ENCODE peak calls at places on chromosomes 6 and 20, in four cellular contexts. One of them, this sample, is unnamed. For H3K27me3 and H3K4me1, the result is how much of the 10 kb centered on the place peaks cover.

GRCh38 chr6:26216015-26216885 is 129.0 kb downstream of the HFE start:
- DNase-seq in colonic mucosa: peak
- DNase-seq in fibroblast of lung: peak
- DNase-seq in IMR-90: peak
- DNase-seq in this sample: peak

GRCh38 chr6:2857580-2858337 is 16.1 kb upstream of the SERPINB1 start:
- DNase-seq in colonic mucosa: no peak
- DNase-seq in fibroblast of lung: peak
- DNase-seq in IMR-90: peak
- DNase-seq in this sample: no peak

GRCh38 chr6:110563711-110564110 is 87.3 kb upstream of the SLC22A16 start:
- DNase-seq in colonic mucosa: no peak
- DNase-seq in IMR-90: no peak
- DNase-seq in fibroblast of lung: no peak
- DNase-seq in this sample: no peak

GRCh38 chr20:8131598-8132014 is 460 bp upstream of the PLCB1 start:
- DNase-seq in fibroblast of lung: peak
- DNase-seq in IMR-90: peak
- DNase-seq in colonic mucosa: no peak
- DNase-seq in this sample: no peak

GRCh38 chr20:22303523-22303922 is 280.8 kb downstream of the FOXA2 start:
- DNase-seq in fibroblast of lung: no peak
- DNase-seq in IMR-90: no peak
- DNase-seq in colonic mucosa: no peak
- DNase-seq in this sample: no peak

GRCh38 chr6:163311830-163312229 is 102.7 kb upstream of the QKI start:
- DNase-seq in colonic mucosa: no peak
- DNase-seq in fibroblast of lung: no peak
- DNase-seq in IMR-90: no peak
- DNase-seq in this sample: peak

GRCh38 chr6:43221046-43221773 is 8.1 kb downstream of the DNPH1 start:
- DNase-seq in fibroblast of lung: no peak
- DNase-seq in colonic mucosa: no peak
- DNase-seq in IMR-90: no peak
- DNase-seq in this sample: no peak

GRCh38 chr6:148653138-148653776 is 93.6 kb upstream of the UST start:
- DNase-seq in IMR-90: no peak
- DNase-seq in colonic mucosa: no peak
- DNase-seq in fibroblast of lung: no peak
- DNase-seq in this sample: no peak

GRCh38 chr20:4026093-4026601 is 10.8 kb upstream of the RNF24 start:
- DNase-seq in IMR-90: peak
- DNase-seq in colonic mucosa: no peak
- DNase-seq in fibroblast of lung: peak
- DNase-seq in this sample: peak

GRCh38 chr6:87151786-87152527 is 3.4 kb upstream of the ZNF292 start:
- DNase-seq in colonic mucosa: peak
- DNase-seq in fibroblast of lung: peak
- DNase-seq in IMR-90: peak
- DNase-seq in this sample: peak

GRCh38 chr6:45722876-45723275 is 292.8 kb downstream of the CLIC5 start:
- DNase-seq in colonic mucosa: no peak
- DNase-seq in IMR-90: no peak
- DNase-seq in fibroblast of lung: no peak
- DNase-seq in this sample: peak

GRCh38 chr20:20525756-20526155 is 157.9 kb downstream of the INSM1 start:
- DNase-seq in fibroblast of lung: no peak
- DNase-seq in IMR-90: no peak
- DNase-seq in colonic mucosa: no peak
- DNase-seq in this sample: no peak

GRCh38 chr20:10218536-10219451 is at the start of gene SNAP25:
- DNase-seq in fibroblast of lung: peak
- DNase-seq in colonic mucosa: no peak
- DNase-seq in IMR-90: peak
- DNase-seq in this sample: peak

GRCh38 chr6:39791311-39791710 is 865 bp upstream of the DAAM2 start:
- DNase-seq in colonic mucosa: no peak
- DNase-seq in fibroblast of lung: peak
- DNase-seq in IMR-90: no peak
- DNase-seq in this sample: no peak

GRCh38 chr6:69801225-69801624 is 4.4 kb upstream of the LMBRD1 start:
- DNase-seq in IMR-90: no peak
- DNase-seq in colonic mucosa: no peak
- DNase-seq in fibroblast of lung: no peak
- DNase-seq in this sample: no peak

GRCh38 chr20:48667481-48667880 is 160.3 kb downstream of the PREX1 start:
- DNase-seq in colonic mucosa: no peak
- DNase-seq in fibroblast of lung: no peak
- DNase-seq in IMR-90: no peak
- DNase-seq in this sample: no peak

GRCh38 chr6:122673345-122673961 is 63.2 kb downstream of the PKIB start:
- DNase-seq in fibroblast of lung: no peak
- DNase-seq in IMR-90: no peak
- DNase-seq in colonic mucosa: no peak
- DNase-seq in this sample: peak

GRCh38 chr6:157621401-157621800 is 201.6 kb upstream of the SNX9 start:
- DNase-seq in fibroblast of lung: no peak
- DNase-seq in IMR-90: no peak
- DNase-seq in colonic mucosa: no peak
- DNase-seq in this sample: no peak

GRCh38 chr6:2684059-2684749 is 66.5 kb downstream of the MYLK4 start:
- DNase-seq in colonic mucosa: no peak
- DNase-seq in fibroblast of lung: peak
- DNase-seq in IMR-90: peak
- DNase-seq in this sample: peak

GRCh38 chr20:58092353-58092752 is 136.1 kb downstream of the ANKRD60 start:
- DNase-seq in fibroblast of lung: no peak
- DNase-seq in IMR-90: no peak
- DNase-seq in colonic mucosa: no peak
- DNase-seq in this sample: no peak

GRCh38 chr6:114747995-114748625 is 405.3 kb upstream of the HS3ST5 start:
- DNase-seq in colonic mucosa: peak
- DNase-seq in fibroblast of lung: peak
- DNase-seq in IMR-90: peak
- DNase-seq in this sample: peak

GRCh38 chr6:4610256-4610655 is 165.9 kb upstream of the CDYL start:
- DNase-seq in fibroblast of lung: peak
- DNase-seq in IMR-90: peak
- DNase-seq in colonic mucosa: peak
- DNase-seq in this sample: no peak

GRCh38 chr6:51541847-51542246 is 545.6 kb downstream of the PKHD1 start:
- DNase-seq in IMR-90: no peak
- DNase-seq in colonic mucosa: no peak
- DNase-seq in fibroblast of lung: no peak
- DNase-seq in this sample: peak

GRCh38 chr20:32050851-32051556 is 1.0 kb upstream of the HCK start:
- DNase-seq in IMR-90: no peak
- DNase-seq in fibroblast of lung: no peak
- DNase-seq in colonic mucosa: peak
- DNase-seq in this sample: no peak

GRCh38 chr6:3353504-3353903 is 94.8 kb downstream of the PSMG4 start:
- DNase-seq in IMR-90: no peak
- DNase-seq in fibroblast of lung: no peak
- DNase-seq in colonic mucosa: no peak
- DNase-seq in this sample: no peak

GRCh38 chr6:163212123-163212522 is 202.4 kb upstream of the QKI start:
- DNase-seq in IMR-90: no peak
- DNase-seq in fibroblast of lung: no peak
- DNase-seq in colonic mucosa: no peak
- DNase-seq in this sample: no peak

GRCh38 chr20:63254536-63255384 is 497 bp upstream of the NKAIN4 start:
- DNase-seq in colonic mucosa: no peak
- DNase-seq in fibroblast of lung: no peak
- DNase-seq in IMR-90: no peak
- DNase-seq in this sample: no peak
- H3K27me3 ChIP-seq in colonic mucosa: under half
- H3K27me3 ChIP-seq in fibroblast of lung: under half
- H3K27me3 ChIP-seq in IMR-90: half or more
- H3K27me3 ChIP-seq in this sample: under half

GRCh38 chr6:134624781-134625180 is 306.9 kb upstream of the SGK1 start:
- DNase-seq in fibroblast of lung: no peak
- DNase-seq in IMR-90: no peak
- DNase-seq in colonic mucosa: no peak
- DNase-seq in this sample: no peak

GRCh38 chr6:134628154-134628553 is 310.2 kb upstream of the SGK1 start:
- DNase-seq in colonic mucosa: no peak
- DNase-seq in fibroblast of lung: no peak
- DNase-seq in IMR-90: no peak
- DNase-seq in this sample: no peak

GRCh38 chr6:134626589-134626988 is 308.7 kb upstream of the SGK1 start:
- DNase-seq in IMR-90: no peak
- DNase-seq in colonic mucosa: no peak
- DNase-seq in fibroblast of lung: no peak
- DNase-seq in this sample: no peak

GRCh38 chr6:134627707-134628106 is 309.8 kb upstream of the SGK1 start:
- DNase-seq in IMR-90: no peak
- DNase-seq in fibroblast of lung: no peak
- DNase-seq in colonic mucosa: no peak
- DNase-seq in this sample: no peak

GRCh38 chr6:134626131-134626530 is 308.2 kb upstream of the SGK1 start:
- DNase-seq in colonic mucosa: no peak
- DNase-seq in IMR-90: no peak
- DNase-seq in fibroblast of lung: no peak
- DNase-seq in this sample: no peak
- H3K4me1 ChIP-seq in colonic mucosa: under half
- H3K4me1 ChIP-seq in IMR-90: under half
- H3K4me1 ChIP-seq in fibroblast of lung: under half
- H3K4me1 ChIP-seq in this sample: under half

GRCh38 chr6:17098007-17098406 is 3.8 kb upstream of the STMND1 start:
- DNase-seq in IMR-90: no peak
- DNase-seq in colonic mucosa: no peak
- DNase-seq in fibroblast of lung: no peak
- DNase-seq in this sample: no peak

GRCh38 chr6:17096076-17096475 is 5.8 kb upstream of the STMND1 start:
- DNase-seq in fibroblast of lung: no peak
- DNase-seq in IMR-90: no peak
- DNase-seq in colonic mucosa: no peak
- DNase-seq in this sample: no peak

GRCh38 chr6:17099401-17100059 is 2.3 kb upstream of the STMND1 start:
- DNase-seq in IMR-90: no peak
- DNase-seq in colonic mucosa: no peak
- DNase-seq in fibroblast of lung: no peak
- DNase-seq in this sample: no peak

GRCh38 chr6:17096657-17097056 is 5.2 kb upstream of the STMND1 start:
- DNase-seq in IMR-90: no peak
- DNase-seq in colonic mucosa: no peak
- DNase-seq in fibroblast of lung: no peak
- DNase-seq in this sample: no peak

DNA sequence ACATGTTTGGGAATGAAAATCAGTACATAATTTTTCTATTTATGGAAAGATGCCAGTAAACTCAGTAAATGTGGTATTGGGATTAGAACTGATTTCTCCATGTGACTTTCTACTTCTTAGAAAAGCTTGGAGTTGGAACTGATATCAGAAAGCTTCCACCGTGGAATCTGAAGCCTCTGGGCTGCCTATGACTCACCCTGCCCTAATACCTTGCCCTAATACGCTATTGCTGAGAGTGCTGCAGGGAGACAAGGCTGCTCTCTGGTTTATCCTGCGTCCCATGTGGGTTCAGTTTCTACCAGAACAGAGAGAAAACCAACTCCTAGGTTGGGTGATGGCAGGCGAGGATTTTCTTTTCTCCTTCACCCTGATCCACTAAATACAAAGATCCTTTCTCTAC is 3.3 kb upstream of the STMND1 start:
- DNase-seq in IMR-90: peak
- DNase-seq in fibroblast of lung: peak
- DNase-seq in colonic mucosa: no peak
- DNase-seq in this sample: peak
- H3K27me3 ChIP-seq in IMR-90: under half
- H3K27me3 ChIP-seq in fibroblast of lung: under half
- H3K27me3 ChIP-seq in colonic mucosa: under half
- H3K27me3 ChIP-seq in this sample: half or more

GRCh38 chr20:17893480-17893879 is 75.1 kb downstream of the SNX5 start:
- DNase-seq in IMR-90: no peak
- DNase-seq in colonic mucosa: no peak
- DNase-seq in fibroblast of lung: no peak
- DNase-seq in this sample: no peak

GRCh38 chr20:17896247-17896723 is 72.3 kb downstream of the SNX5 start:
- DNase-seq in colonic mucosa: no peak
- DNase-seq in IMR-90: no peak
- DNase-seq in fibroblast of lung: no peak
- DNase-seq in this sample: no peak

GRCh38 chr20:17896771-17897369 is 71.7 kb downstream of the SNX5 start:
- DNase-seq in colonic mucosa: no peak
- DNase-seq in fibroblast of lung: no peak
- DNase-seq in IMR-90: no peak
- DNase-seq in this sample: no peak

GRCh38 chr20:17897566-17898307 is 70.9 kb downstream of the SNX5 start:
- DNase-seq in colonic mucosa: no peak
- DNase-seq in IMR-90: no peak
- DNase-seq in fibroblast of lung: no peak
- DNase-seq in this sample: peak

DNA sequence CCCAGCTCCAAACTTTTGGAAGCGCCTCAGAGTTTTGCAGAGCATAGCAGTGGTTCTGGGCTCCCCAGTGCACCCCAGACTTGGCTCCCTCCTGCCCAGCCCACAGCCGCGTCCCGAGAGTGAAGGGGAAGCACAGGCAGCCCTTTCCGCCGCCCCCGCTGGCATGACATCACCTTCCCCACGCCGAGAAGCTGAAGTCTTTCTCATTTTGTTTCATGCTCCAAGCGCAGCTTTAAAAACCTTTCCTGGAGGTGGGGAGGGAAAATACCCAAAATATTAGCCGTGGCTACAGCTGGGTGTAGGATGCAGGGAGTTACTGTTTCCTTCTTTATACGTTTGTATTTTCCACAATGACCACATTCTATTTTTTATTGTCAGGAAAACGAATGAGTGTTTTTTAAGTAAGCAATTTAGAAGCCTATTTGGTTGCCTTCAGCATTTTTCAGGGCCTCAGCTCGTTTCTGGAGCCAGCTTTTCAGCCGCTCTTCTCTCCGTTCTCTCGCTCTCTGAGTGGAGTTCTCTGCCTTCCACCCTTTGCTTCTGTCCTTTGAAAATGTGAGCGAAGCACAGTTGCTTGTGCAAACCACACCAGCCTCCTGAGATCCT is 72.8 kb downstream of the SNX5 start:
- DNase-seq in fibroblast of lung: no peak
- DNase-seq in IMR-90: peak
- DNase-seq in colonic mucosa: no peak
- DNase-seq in this sample: no peak
- H3K4me1 ChIP-seq in fibroblast of lung: under half
- H3K4me1 ChIP-seq in IMR-90: under half
- H3K4me1 ChIP-seq in colonic mucosa: under half
- H3K4me1 ChIP-seq in this sample: under half

DNA sequence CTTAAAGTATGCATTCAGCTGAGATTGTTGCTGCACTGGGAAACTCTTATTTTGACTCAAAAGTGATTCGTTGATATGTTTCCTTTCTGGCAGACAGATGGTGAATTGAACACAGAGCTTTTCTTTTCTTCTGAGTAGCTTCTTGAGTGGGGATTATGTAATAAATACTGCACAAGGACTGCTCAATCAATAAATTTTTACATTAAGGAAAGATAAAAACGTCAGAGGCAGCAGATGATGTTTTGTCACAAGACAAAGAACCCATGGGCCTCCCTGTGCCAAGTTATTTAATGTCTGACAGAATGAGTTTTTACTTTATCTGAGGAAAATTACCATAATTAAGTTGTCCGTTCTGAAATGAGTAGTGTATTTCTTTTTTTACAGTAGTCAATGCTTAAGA is 460.3 kb downstream of the UTRN start:
- DNase-seq in fibroblast of lung: no peak
- DNase-seq in colonic mucosa: no peak
- DNase-seq in IMR-90: no peak
- DNase-seq in this sample: no peak
- H3K27me3 ChIP-seq in fibroblast of lung: under half
- H3K27me3 ChIP-seq in colonic mucosa: under half
- H3K27me3 ChIP-seq in IMR-90: under half
- H3K27me3 ChIP-seq in this sample: under half